ENCODE peak calls at places on chromosome 22, in eight cellular contexts. X is ELF-1; R is EH; O is activated CD4-positive, alpha-beta T cell treated with anti-CD3 and anti-CD28 coated beads, Interleukin-2, amount 50 U/mL, for 1 hour; N is choroid plexus epithelial cell; E is activated T-cell treated with anti-CD3 and anti-CD28 coated beads, Interleukin-2, amount 50 U/mL, for 24 hours; L is adrenal gland; B is stimulated activated CD4-positive, alpha-beta T cell treated with anti-CD3 and anti-CD28 coated beads, TNF-alpha, amount 100 ng/mL, for 1 hour. I is an unnamed sample.

GRCh38 chr22:29037340-29037932 is 24.2 kb downstream of the C22orf31 start:
- DNase-seq in E (no peak), L (no peak), N (no peak), O (no peak), X (no peak), R (no peak), B (no peak), I (no peak)

GRCh38 chr22:50101870-50102565 is 12.2 kb downstream of the MOV10L1 start:
- DNase-seq in N (no peak), B (no peak), L (no peak), R (no peak), E (no peak), O (no peak), X (no peak), I (no peak)

GRCh38 chr22:46770726-46771125 is 8.3 kb downstream of the TBC1D22A start:
- DNase-seq in E (no peak), N (no peak), L (peak; percentile 59), B (no peak), X (no peak), R (no peak), O (no peak), I (no peak)

GRCh38 chr22:45192701-45193187 is 29.0 kb downstream of the NUP50 start:
- DNase-seq in X (peak; percentile 84), R (no peak), N (no peak), B (no peak), L (peak; percentile 80), E (no peak), O (no peak), I (no peak)

GRCh38 chr22:29112680-29113079 is 39.8 kb downstream of the KREMEN1 start:
- DNase-seq in B (no peak), L (no peak), X (no peak), E (no peak), R (no peak), N (no peak), O (no peak), I (no peak)

GRCh38 chr22:28607710-28608109 is 71.9 kb downstream of the TTC28 start:
- DNase-seq in B (no peak), O (no peak), N (no peak), R (no peak), X (no peak), L (no peak), E (no peak), I (no peak)

GRCh38 chr22:19871845-19872778 is 17.4 kb upstream of the GNB1L start:
- DNase-seq in O (no peak), X (peak; percentile 1), L (no peak), R (no peak), N (no peak), B (no peak), E (peak; percentile 23), I (no peak)

GRCh38 chr22:46454233-46454909 is 83.0 kb downstream of the CELSR1 start:
- DNase-seq in R (no peak), E (no peak), O (no peak), N (no peak), X (no peak), B (no peak), L (no peak), I (no peak)

GRCh38 chr22:25775501-25775900 is 33.5 kb downstream of the MYO18B start:
- DNase-seq in B (no peak), E (no peak), L (no peak), R (peak; percentile 71), O (no peak), N (peak; percentile 23), X (peak; percentile 62), I (no peak)

GRCh38 chr22:30866811-30867271 is 101.7 kb downstream of the MORC2 start:
- DNase-seq in E (no peak), N (no peak), B (no peak), O (no peak), X (no peak), L (no peak), R (peak; percentile 9), I (no peak)